ENCODE peak calls at places on chromosomes 16 and 17, in five cellular contexts. Q, L, Z, J and I are unnamed samples.

GRCh38 chr17:82548681-82549303 is 29.3 kb downstream of the FOXK2 start:
- DNase-seq in Q (peak; percentile 66), L (peak; percentile 79), Z (no peak), J (no peak), I (no peak)

GRCh38 chr17:81738801-81739393 is 26.8 kb downstream of the SLC25A10 start:
- DNase-seq in Q (no peak), L (no peak), Z (no peak), J (no peak), I (no peak)

GRCh38 chr16:4675864-4676786 is 17.2 kb upstream of the NUDT16L1 start:
- DNase-seq in Q (peak; percentile 46), L (peak; percentile 73), Z (no peak), J (no peak), I (peak; percentile 36)

GRCh38 chr17:51650202-51650601 is 389.9 kb downstream of the UTP18 start:
- DNase-seq in Q (no peak), L (no peak), Z (no peak), J (no peak), I (no peak)

GRCh38 chr16:8489580-8489979 is 100.7 kb downstream of the TMEM114 start:
- DNase-seq in Q (no peak), L (no peak), Z (no peak), J (no peak), I (no peak)

GRCh38 chr16:3029499-3030127 is 5.8 kb downstream of the THOC6 start:
- DNase-seq in Q (no peak), L (peak; percentile 47), Z (no peak), J (no peak), I (peak; percentile 56)

GRCh38 chr17:58047751-58048150 is 35.5 kb upstream of the DYNLL2 start:
- DNase-seq in Q (no peak), L (no peak), Z (no peak), J (no peak), I (no peak)

GRCh38 chr17:72946126-72946525 is 146.4 kb downstream of the SLC39A11 start:
- DNase-seq in Q (no peak), L (no peak), Z (no peak), J (no peak), I (no peak)

GRCh38 chr17:16906670-16907069 is 65.2 kb downstream of the TNFRSF13B start:
- DNase-seq in Q (no peak), L (no peak), Z (no peak), J (no peak), I (no peak)

GRCh38 chr17:66814570-66814969 is 20.3 kb upstream of the CACNG5 start:
- DNase-seq in Q (no peak), L (no peak), Z (no peak), J (no peak), I (no peak)

GRCh38 chr16:3591991-3592390 is 14.8 kb upstream of the NLRC3 start:
- DNase-seq in Q (no peak), L (no peak), Z (no peak), J (no peak), I (no peak)

GRCh38 chr17:70242781-70243437 is 73.6 kb downstream of the KCNJ2 start:
- DNase-seq in Q (no peak), L (no peak), Z (no peak), J (no peak), I (no peak)

GRCh38 chr17:40528692-40529417 is 27.4 kb upstream of the TNS4 start:
- DNase-seq in Q (no peak), L (no peak), Z (no peak), J (no peak), I (no peak)

GRCh38 chr16:84489141-84489540 is 15.3 kb downstream of the MEAK7 start:
- DNase-seq in Q (no peak), L (peak; percentile 1), Z (peak; percentile 76), J (no peak), I (no peak)

GRCh38 chr16:9123871-9124270 is 32.4 kb downstream of the HAPSTR1 start:
- DNase-seq in Q (peak; percentile 90), L (peak; percentile 89), Z (no peak), J (peak; percentile 82), I (no peak)

GRCh38 chr17:18332909-18333489 is 17.9 kb downstream of the SMCR8 start:
- DNase-seq in Q (no peak), L (no peak), Z (no peak), J (no peak), I (no peak)

GRCh38 chr17:44601574-44602372 is 44.5 kb downstream of the FZD2 start:
- DNase-seq in Q (no peak), L (no peak), Z (no peak), J (no peak), I (no peak)

GRCh38 chr17:80693511-80693910 is 148.9 kb downstream of the RPTOR start:
- DNase-seq in Q (no peak), L (no peak), Z (no peak), J (no peak), I (no peak)

GRCh38 chr17:61408151-61409041 is 8.8 kb downstream of the TBX2 start:
- DNase-seq in Q (no peak), L (no peak), Z (no peak), J (no peak), I (no peak)

GRCh38 chr17:78910885-78911284 is 7.9 kb upstream of the CEP295NL start:
- DNase-seq in Q (no peak), L (peak; percentile 78), Z (no peak), J (no peak), I (no peak)

GRCh38 chr17:83153681-83154310 is 74.4 kb downstream of the METRNL start:
- DNase-seq in Q (no peak), L (no peak), Z (peak; percentile 78), J (peak; percentile 13), I (no peak)

GRCh38 chr16:88804552-88805339 is 1.2 kb downstream of the CDT1 start:
- DNase-seq in Q (no peak), L (no peak), Z (no peak), J (no peak), I (peak; percentile 64)

GRCh38 chr17:58184308-58184985 is 8.1 kb upstream of the EPX start:
- DNase-seq in Q (no peak), L (peak; percentile 88), Z (peak; percentile 62), J (no peak), I (peak; percentile 61)

GRCh38 chr16:26645629-26646028 is 421.1 kb upstream of the C16orf82 start:
- DNase-seq in Q (no peak), L (no peak), Z (peak; percentile 44), J (no peak), I (peak; percentile 71)

GRCh38 chr16:180101-180920 is at the start of gene HBQ1:
- DNase-seq in Q (no peak), L (no peak), Z (no peak), J (no peak), I (peak; percentile 71)

GRCh38 chr16:83797013-83797412 is 10.8 kb upstream of the HSBP1 start:
- DNase-seq in Q (no peak), L (no peak), Z (no peak), J (no peak), I (no peak)

GRCh38 chr17:42106009-42106408 is 6.5 kb downstream of the DHX58 start:
- DNase-seq in Q (no peak), L (no peak), Z (no peak), J (no peak), I (no peak)

GRCh38 chr16:26765087-26765486 is 301.6 kb upstream of the C16orf82 start:
- DNase-seq in Q (no peak), L (peak; percentile 4), Z (no peak), J (no peak), I (peak; percentile 22)

GRCh38 chr17:36931697-36932382 is 5.4 kb upstream of the LHX1 start:
- DNase-seq in Q (no peak), L (no peak), Z (no peak), J (no peak), I (no peak)

GRCh38 chr17:41864498-41864836 is 756 bp downstream of the KLHL11 start:
- DNase-seq in Q (no peak), L (no peak), Z (no peak), J (peak; percentile 41), I (no peak)

GRCh38 chr16:87638736-87639135 is 36.4 kb downstream of the JPH3 start:
- DNase-seq in Q (no peak), L (no peak), Z (no peak), J (no peak), I (no peak)

GRCh38 chr16:87712184-87712822 is 53.5 kb downstream of the KLHDC4 start:
- DNase-seq in Q (no peak), L (no peak), Z (no peak), J (no peak), I (no peak)

GRCh38 chr17:48732688-48733629 is 4.4 kb upstream of the HOXB13 start:
- DNase-seq in Q (no peak), L (no peak), Z (no peak), J (no peak), I (peak; percentile 78)

GRCh38 chr17:69997332-69997731 is 77.7 kb upstream of the KCNJ16 start:
- DNase-seq in Q (no peak), L (no peak), Z (no peak), J (no peak), I (no peak)

GRCh38 chr16:22235839-22236745 is 30.0 kb downstream of the EEF2K start:
- DNase-seq in Q (peak; percentile 48), L (no peak), Z (no peak), J (no peak), I (no peak)
- TF ChIP-seq POLR2AphosphoS5 in Q (peak; percentile 67), L (no peak), Z (no peak), J (no peak), I (no peak)

DNA sequence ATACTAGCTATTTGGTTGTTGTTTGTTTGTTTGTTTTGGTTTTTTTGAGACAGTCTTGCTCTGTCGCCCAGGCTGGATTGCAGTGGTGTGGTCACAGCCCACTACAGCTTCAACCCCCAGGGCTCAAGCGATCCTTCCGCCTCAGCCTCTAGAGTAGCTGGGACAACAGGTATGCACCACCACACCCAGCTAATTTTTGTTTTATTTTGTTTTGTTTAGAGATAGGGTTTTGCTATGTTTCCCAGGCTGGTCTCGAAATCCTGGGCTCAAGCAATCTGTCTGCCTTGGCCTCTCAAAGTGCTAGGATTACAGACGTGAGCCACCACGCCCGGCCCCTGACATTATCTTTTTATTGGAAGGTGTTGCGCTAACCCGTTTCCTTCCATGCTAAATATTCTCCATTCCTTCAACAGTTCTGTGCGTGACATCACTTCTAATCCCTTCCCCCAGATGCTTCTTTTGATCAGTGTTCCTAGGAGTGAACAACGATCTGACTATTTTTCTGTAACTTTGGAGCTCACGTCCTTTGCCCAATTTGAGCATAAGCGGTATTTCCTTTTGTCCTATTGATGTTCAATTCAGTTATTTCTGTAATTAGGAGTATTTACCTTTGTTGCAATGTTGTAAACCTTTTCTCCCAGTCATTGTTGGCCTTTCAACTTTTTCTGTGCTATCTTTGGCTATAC is 30.2 kb upstream of the EMP2 start:
- DNase-seq in Q (no peak), L (no peak), Z (no peak), J (no peak), I (no peak)
- TF ChIP-seq POLR2AphosphoS5 in Q (no peak), L (no peak), Z (no peak), J (no peak), I (no peak)

GRCh38 chr17:31511176-31511540 is 119.7 kb downstream of the RAB11FIP4 start:
- DNase-seq in Q (peak; percentile 57), L (no peak), Z (no peak), J (no peak), I (no peak)
- TF ChIP-seq POLR2AphosphoS5 in Q (no peak), L (no peak), Z (no peak), J (no peak), I (no peak)

GRCh38 chr17:64261422-64262124 is 1.5 kb downstream of the TEX2 start:
- DNase-seq in Q (no peak), L (no peak), Z (no peak), J (no peak), I (no peak)

GRCh38 chr17:64264891-64265290 is 1.8 kb upstream of the TEX2 start:
- DNase-seq in Q (no peak), L (no peak), Z (no peak), J (no peak), I (no peak)

GRCh38 chr17:64262125-64262421 is 987 bp downstream of the TEX2 start:
- DNase-seq in Q (no peak), L (no peak), Z (no peak), J (no peak), I (no peak)

GRCh38 chr17:64259922-64260321 is 3.1 kb downstream of the TEX2 start:
- DNase-seq in Q (no peak), L (peak; percentile 35), Z (no peak), J (no peak), I (no peak)

GRCh38 chr17:64262422-64263260 is at the start of gene TEX2:
- DNase-seq in Q (peak; percentile 66), L (peak; percentile 55), Z (no peak), J (peak; percentile 51), I (peak; percentile 40)
- TF ChIP-seq POLR2AphosphoS5 in Q (peak; percentile 85), L (peak; percentile 60), Z (peak; percentile 65), J (peak; percentile 59), I (no peak)